ENCODE peak calls at places on chromosome 15, in five cellular contexts. Q is A549, E is fibroblast of lung, I is psoas muscle, K is colonic mucosa. H is an unnamed sample.

GRCh38 chr15:57364282-57365007 is 11.9 kb upstream of the CGNL1 start:
- DNase-seq in Q (no peak), E (peak; percentile 34), I (no peak), K (peak; percentile 41), H (peak; percentile 58)

GRCh38 chr15:56968821-56969220 is 50.4 kb downstream of the TCF12 start:
- DNase-seq in Q (no peak), E (no peak), I (no peak), K (no peak), H (no peak)

GRCh38 chr15:56763496-56763895 is 30.2 kb upstream of the ZNF280D start:
- DNase-seq in Q (no peak), E (no peak), I (no peak), K (no peak), H (peak; percentile 30)

GRCh38 chr15:39535466-39535865 is 45.4 kb upstream of the THBS1 start:
- DNase-seq in Q (no peak), E (no peak), I (no peak), K (no peak), H (no peak)

GRCh38 chr15:85581495-85581894 is 201.1 kb downstream of the AKAP13 start:
- DNase-seq in Q (no peak), E (no peak), I (peak; percentile 64), K (peak; percentile 55), H (no peak)

GRCh38 chr15:52150043-52150825 is 37.7 kb upstream of the BCL2L10 start:
- DNase-seq in Q (no peak), E (no peak), I (no peak), K (no peak), H (no peak)

GRCh38 chr15:90584841-90585240 is 55.1 kb downstream of the CRTC3 start:
- DNase-seq in Q (no peak), E (no peak), I (no peak), K (no peak), H (no peak)

GRCh38 chr15:65869954-65870871 is 922 bp downstream of the RAB11A start:
- DNase-seq in Q (no peak), E (peak; percentile 38), I (peak; percentile 19), K (peak; percentile 83), H (peak; percentile 44)

GRCh38 chr15:57667171-57667924 is 39.2 kb upstream of the POLR2M start:
- DNase-seq in Q (peak; percentile 75), E (peak; percentile 79), I (no peak), K (peak; percentile 44), H (peak; percentile 82)

GRCh38 chr15:28921336-28921735 is 35.6 kb downstream of the APBA2 start:
- DNase-seq in Q (no peak), E (no peak), I (no peak), K (no peak), H (no peak)

GRCh38 chr15:28923726-28924280 is 38.0 kb downstream of the APBA2 start:
- DNase-seq in Q (no peak), E (no peak), I (no peak), K (no peak), H (no peak)

GRCh38 chr15:28920781-28921331 is 35.1 kb downstream of the APBA2 start:
- DNase-seq in Q (no peak), E (no peak), I (no peak), K (no peak), H (no peak)

GRCh38 chr15:28922712-28923012 is 36.9 kb downstream of the APBA2 start:
- DNase-seq in Q (no peak), E (no peak), I (no peak), K (no peak), H (no peak)

DNA sequence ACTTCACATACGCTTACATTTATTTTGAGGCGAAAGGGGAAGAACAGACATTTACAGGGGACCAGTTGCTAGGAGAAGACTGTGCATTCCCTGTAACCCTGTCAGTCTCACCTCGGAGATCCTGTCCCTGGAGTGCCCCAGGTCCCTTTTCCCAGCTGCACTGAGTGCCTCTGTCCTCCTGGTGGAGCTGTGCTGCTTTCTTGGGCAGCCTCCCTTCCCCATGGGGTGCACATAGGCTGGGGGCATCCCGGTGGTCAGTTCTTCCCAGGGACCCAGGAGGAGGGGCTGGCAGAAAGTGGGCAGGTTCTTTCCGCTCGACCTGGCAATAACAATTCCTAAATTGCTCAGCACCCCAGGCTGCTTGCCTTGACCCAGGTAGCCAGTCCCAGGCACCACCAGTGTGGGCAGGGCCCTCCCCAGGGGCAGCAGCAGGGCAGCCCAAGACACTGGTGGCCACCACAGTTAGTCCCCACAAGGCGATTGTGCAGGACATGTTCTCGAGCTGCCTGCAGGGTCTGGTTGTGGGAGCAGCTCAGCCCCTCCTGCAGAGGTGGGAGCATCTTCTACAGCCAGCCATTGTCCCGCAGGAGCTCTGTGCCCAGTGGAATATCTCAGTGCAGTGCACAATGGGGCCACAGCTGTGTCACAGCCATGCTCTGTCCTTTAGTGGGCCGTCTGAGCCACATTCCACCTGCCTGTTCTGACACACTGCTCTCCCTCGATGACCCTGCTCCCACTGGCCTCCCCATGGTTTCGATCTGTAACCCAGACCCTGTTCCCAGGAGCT is 36.3 kb downstream of the APBA2 start:
- DNase-seq in Q (no peak), E (no peak), I (no peak), K (no peak), H (peak; percentile 18)
- TF ChIP-seq CTCF in Q (no peak), E (peak; percentile 14), I (no peak), K (no peak), H (peak; percentile 20)

GRCh38 chr15:25068696-25069095 is 113.9 kb downstream of the SNRPN start:
- DNase-seq in Q (no peak), E (no peak), I (no peak), K (no peak), H (no peak)
- H3K9me3 ChIP-seq in Q (peaks cover 84% of the 10 kb centered on the region), E (peaks cover 54% of the 10 kb centered on the region), I (peaks cover 98% of the 10 kb centered on the region), K (peaks cover 24% of the 10 kb centered on the region), H (peaks cover 30% of the 10 kb centered on the region)

GRCh38 chr15:41894251-41894790 is 468 bp upstream of the SPTBN5 start:
- DNase-seq in Q (no peak), E (no peak), I (no peak), K (no peak), H (no peak)
- H3K4me3 ChIP-seq in Q (no peak overlapping the region), E (no peak overlapping the region), I (no peak overlapping the region), K (no peak overlapping the region), H (no peak overlapping the region)

DNA sequence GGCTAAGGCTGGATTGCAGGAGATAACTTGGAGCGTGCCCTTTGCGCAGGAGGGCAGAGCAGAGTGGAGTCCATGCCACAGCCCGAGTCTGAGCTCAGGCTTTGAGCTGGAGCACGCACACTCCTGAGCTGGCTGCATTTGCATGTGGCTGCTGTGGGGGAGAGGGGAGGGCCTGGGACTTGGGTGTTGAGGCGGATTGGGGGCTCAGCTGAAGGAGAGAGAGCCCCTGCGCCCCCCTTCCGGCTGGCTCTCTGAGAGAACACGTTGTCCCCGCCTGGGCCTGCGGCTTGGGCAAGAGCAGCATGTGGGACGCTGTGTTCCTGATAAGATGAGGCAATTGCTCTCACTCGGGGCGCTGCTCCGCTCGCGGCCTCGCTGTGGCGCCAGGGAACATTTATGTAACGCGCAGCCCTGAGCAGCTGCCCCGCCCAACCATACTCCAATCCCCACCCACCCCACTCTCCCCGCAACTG is 39.1 kb downstream of the KLF13 start:
- DNase-seq in Q (no peak), E (peak; percentile 59), I (peak; percentile 88), K (peak; percentile 90), H (peak; percentile 97)
- TF ChIP-seq CTCF in Q (no peak), E (peak; percentile 51), I (peak; percentile 34), K (peak; percentile 33), H (peak; percentile 45)